ENCODE peak calls at places on chromosomes 7 and 10, in ten cellular contexts. Z is WTC11, N is globus pallidus, Y is cardiac muscle cell, Q is Calu3, R is fibroblast of the aortic adventitia, C is KG1, K is left ventricle myocardium inferior, I is SK-N-DZ, E is RPMI7951. V is an unnamed sample.

GRCh38 chr10:122516733-122517132 is 43.8 kb upstream of the DMBT1 start:
- DNase-seq in Z (no peak), N (no peak), Y (no peak), Q (no peak), R (no peak), C (no peak), K (no peak), I (peak; percentile 32), E (no peak), V (no peak)

GRCh38 chr7:601573-602340 is 82.1 kb upstream of the PDGFA start:
- DNase-seq in Z (no peak), N (no peak), Y (peak; percentile 45), Q (no peak), R (no peak), C (peak; percentile 27), K (peak; percentile 49), I (no peak), E (peak; percentile 51), V (no peak)

GRCh38 chr10:123583639-123584418 is 82.3 kb upstream of the GPR26 start:
- DNase-seq in Z (peak; percentile 91), N (peak; percentile 58), Y (peak; percentile 85), Q (peak; percentile 77), R (peak; percentile 94), C (no peak), K (peak; percentile 66), I (peak; percentile 46), E (peak; percentile 84), V (peak; percentile 24)

GRCh38 chr10:101071266-101071884 is 9.6 kb downstream of the KAZALD1 start:
- DNase-seq in Z (no peak), N (no peak), Y (peak; percentile 42), Q (no peak), R (peak; percentile 19), C (peak; percentile 71), K (peak; percentile 30), I (no peak), E (no peak), V (no peak)

GRCh38 chr7:82559203-82559805 is 115.7 kb upstream of the CACNA2D1 start:
- DNase-seq in Z (peak; percentile 62), N (no peak), Y (no peak), Q (peak; percentile 71), R (no peak), C (no peak), K (no peak), I (peak; percentile 57), E (no peak), V (no peak)

GRCh38 chr10:11397077-11397476 is 214.4 kb downstream of the USP6NL start:
- DNase-seq in Z (no peak), N (no peak), Y (no peak), Q (no peak), R (no peak), C (no peak), K (no peak), I (no peak), E (no peak), V (no peak)

GRCh38 chr10:49023752-49024151 is 84.1 kb upstream of the LRRC18 start:
- DNase-seq in Z (no peak), N (no peak), Y (peak; percentile 65), Q (no peak), R (peak; percentile 72), C (no peak), K (no peak), I (no peak), E (no peak), V (peak; percentile 2)

GRCh38 chr10:102117391-102118159 is 2.6 kb downstream of the LDB1 start:
- DNase-seq in Z (peak; percentile 49), N (peak; percentile 90), Y (peak; percentile 89), Q (peak; percentile 54), R (peak; percentile 82), C (peak; percentile 53), K (peak; percentile 86), I (peak; percentile 87), E (peak; percentile 81), V (peak; percentile 88)

GRCh38 chr7:113892818-113893217 is 26.0 kb downstream of the PPP1R3A start:
- DNase-seq in Z (no peak), N (no peak), Y (no peak), Q (no peak), R (peak; percentile 1), C (no peak), K (no peak), I (no peak), E (no peak), V (no peak)

GRCh38 chr7:34137176-34137575 is 231.8 kb downstream of the BMPER start:
- DNase-seq in Z (no peak), N (no peak), Y (peak; percentile 42), Q (no peak), R (no peak), C (no peak), K (no peak), I (no peak), E (peak; percentile 49), V (no peak)

GRCh38 chr10:33277135-33277536 is 57.3 kb downstream of the NRP1 start:
- DNase-seq in Z (no peak), N (no peak), Y (no peak), Q (peak; percentile 28), R (no peak), C (no peak), K (peak; percentile 78), I (peak; percentile 53), E (peak; percentile 72), V (peak; percentile 46)

GRCh38 chr10:37680716-37681616 is 176.4 kb downstream of the ZNF248 start:
- DNase-seq in Z (no peak), N (no peak), Y (no peak), Q (no peak), R (no peak), C (no peak), K (no peak), I (no peak), E (no peak), V (no peak)

GRCh38 chr10:132135398-132135872 is 51.3 kb upstream of the DPYSL4 start:
- DNase-seq in Z (no peak), N (no peak), Y (no peak), Q (no peak), R (no peak), C (no peak), K (peak; percentile 7), I (no peak), E (no peak), V (no peak)

GRCh38 chr7:80428161-80429054 is 83.5 kb downstream of the GNAT3 start:
- DNase-seq in Z (peak; percentile 12), N (peak; percentile 51), Y (peak; percentile 84), Q (peak; percentile 13), R (peak; percentile 86), C (no peak), K (no peak), I (peak; percentile 74), E (peak; percentile 64), V (peak; percentile 72)

GRCh38 chr10:72523932-72524396 is 101.9 kb downstream of the MICU1 start:
- DNase-seq in Z (no peak), N (no peak), Y (no peak), Q (no peak), R (no peak), C (no peak), K (no peak), I (no peak), E (no peak), V (no peak)

GRCh38 chr7:40014376-40014775 is 64.3 kb downstream of the CDK13 start:
- DNase-seq in Z (no peak), N (no peak), Y (no peak), Q (no peak), R (no peak), C (no peak), K (no peak), I (no peak), E (no peak), V (no peak)

GRCh38 chr7:33979807-33980355 is 74.5 kb downstream of the BMPER start:
- DNase-seq in Z (no peak), N (no peak), Y (peak; percentile 75), Q (no peak), R (peak; percentile 97), C (no peak), K (no peak), I (no peak), E (peak; percentile 98), V (peak; percentile 90)

GRCh38 chr7:22725585-22725984 is 1.4 kb upstream of the IL6 start:
- DNase-seq in Z (no peak), N (no peak), Y (peak; percentile 15), Q (no peak), R (peak; percentile 53), C (no peak), K (no peak), I (no peak), E (peak; percentile 76), V (peak; percentile 60)

GRCh38 chr7:5625938-5626337 is 155.5 kb downstream of the RNF216 start:
- DNase-seq in Z (no peak), N (no peak), Y (peak; percentile 72), Q (no peak), R (peak; percentile 83), C (no peak), K (no peak), I (no peak), E (peak; percentile 70), V (peak; percentile 92)

GRCh38 chr10:1168763-1169162 is 112.6 kb downstream of the WDR37 start:
- DNase-seq in Z (peak; percentile 23), N (no peak), Y (no peak), Q (no peak), R (no peak), C (no peak), K (no peak), I (no peak), E (no peak), V (no peak)

GRCh38 chr7:41007351-41007751 is 695.5 kb downstream of the INHBA start:
- DNase-seq in Z (no peak), N (no peak), Y (peak; percentile 23), Q (peak; percentile 51), R (peak; percentile 34), C (no peak), K (no peak), I (no peak), E (peak; percentile 22), V (peak; percentile 62)

GRCh38 chr7:101410743-101411476 is 48.2 kb downstream of the COL26A1 start:
- DNase-seq in Z (peak; percentile 91), N (no peak), Y (peak; percentile 42), Q (peak; percentile 9), R (peak; percentile 6), C (no peak), K (peak; percentile 22), I (peak; percentile 84), E (peak; percentile 32), V (peak; percentile 27)

GRCh38 chr10:3071405-3072198 is 4.3 kb downstream of the PFKP start:
- DNase-seq in Z (no peak), N (no peak), Y (peak; percentile 50), Q (peak; percentile 73), R (no peak), C (no peak), K (no peak), I (no peak), E (peak; percentile 96), V (peak; percentile 91)

GRCh38 chr10:14330390-14331071 is at the start of gene FRMD4A:
- DNase-seq in Z (no peak), N (no peak), Y (no peak), Q (no peak), R (no peak), C (no peak), K (no peak), I (peak; percentile 17), E (no peak), V (no peak)

GRCh38 chr7:78690174-78690573 is 763.3 kb downstream of the MAGI2 start:
- DNase-seq in Z (no peak), N (no peak), Y (no peak), Q (no peak), R (no peak), C (no peak), K (no peak), I (no peak), E (no peak), V (no peak)

GRCh38 chr7:148264933-148265557 is 325.5 kb upstream of the C7orf33 start:
- DNase-seq in Z (peak; percentile 29), N (peak; percentile 21), Y (peak; percentile 55), Q (peak; percentile 17), R (peak; percentile 33), C (no peak), K (no peak), I (peak; percentile 69), E (peak; percentile 38), V (peak; percentile 26)

GRCh38 chr7:937851-938484 is 16.5 kb downstream of the ADAP1 start:
- DNase-seq in Z (no peak), N (no peak), Y (no peak), Q (no peak), R (no peak), C (no peak), K (no peak), I (no peak), E (no peak), V (no peak)

GRCh38 chr7:151056286-151057037 is 1.2 kb downstream of the CDK5 start:
- DNase-seq in Z (peak; percentile 69), N (no peak), Y (no peak), Q (no peak), R (no peak), C (no peak), K (no peak), I (no peak), E (no peak), V (no peak)